ENCODE peak calls at places on chromosomes 1 and 21, in eight cellular contexts. Y is HCT116, P is GM23248, U is A549, F is fibroblast of lung, O is K562, E is IMR-90, H is OCI-LY7. A is an unnamed sample.

GRCh38 chr1:28885982-28886730 is 28.2 kb upstream of the EPB41 start:
- DNase-seq in F (no peak), H (peak), O (no peak), E (no peak), P (peak), Y (no peak), U (no peak), A (no peak)

GRCh38 chr1:165114022-165114888 is 242.3 kb downstream of the LMX1A start:
- DNase-seq in H (peak), U (peak), P (peak), E (peak), O (peak), F (peak), Y (peak), A (peak)

GRCh38 chr1:150151291-150152181 is 1.8 kb downstream of the PLEKHO1 start:
- DNase-seq in P (peak), U (no peak), H (peak), E (no peak), Y (no peak), F (no peak), O (peak), A (no peak)

GRCh38 chr21:45392206-45392971 is 12.6 kb upstream of the COL18A1 start:
- DNase-seq in U (no peak), O (no peak), E (no peak), Y (no peak), P (no peak), H (no peak), F (no peak), A (no peak)

GRCh38 chr1:4962836-4963235 is 308.4 kb downstream of the AJAP1 start:
- DNase-seq in U (no peak), F (no peak), E (no peak), P (no peak), Y (no peak), O (no peak), H (no peak), A (no peak)

GRCh38 chr21:27196651-27197050 is 229.8 kb upstream of the ADAMTS5 start:
- DNase-seq in E (peak), O (no peak), F (peak), Y (no peak), P (no peak), H (no peak), U (no peak), A (no peak)

GRCh38 chr1:42979037-42979432 is 20.4 kb upstream of the SLC2A1 start:
- DNase-seq in Y (no peak), F (no peak), U (no peak), P (no peak), E (no peak), H (no peak), O (no peak), A (peak)

GRCh38 chr1:86546787-86547221 is at the start of gene CLCA4:
- DNase-seq in O (no peak), F (no peak), U (no peak), P (no peak), E (no peak), Y (no peak), H (no peak), A (no peak)

GRCh38 chr21:44579833-44580144 is 615 bp downstream of the KRTAP10-5 start:
- DNase-seq in Y (no peak), U (no peak), O (no peak), E (no peak), F (no peak), H (no peak), P (no peak), A (no peak)

GRCh38 chr21:45768011-45768740 is 124.7 kb downstream of the PCBP3 start:
- DNase-seq in E (peak), Y (no peak), F (peak), U (no peak), O (no peak), P (peak), H (no peak), A (no peak)

GRCh38 chr1:230231739-230232075 is 164.7 kb downstream of the GALNT2 start:
- DNase-seq in F (peak), E (peak), Y (no peak), H (no peak), O (peak), U (no peak), P (no peak), A (no peak)

GRCh38 chr1:212477014-212477679 is 44.4 kb downstream of the NENF start:
- DNase-seq in Y (peak), F (peak), H (peak), O (peak), E (peak), U (peak), P (peak), A (peak)

GRCh38 chr1:40782371-40782956 is 1.1 kb upstream of the KCNQ4 start:
- DNase-seq in O (no peak), H (no peak), F (peak), E (no peak), P (no peak), Y (no peak), U (no peak), A (no peak)

GRCh38 chr1:83763281-83764095 is 235.4 kb downstream of the TTLL7 start:
- DNase-seq in P (no peak), E (no peak), O (no peak), H (peak), U (no peak), F (no peak), Y (no peak), A (peak)

GRCh38 chr1:78319603-78320002 is 171.2 kb upstream of the PTGFR start:
- DNase-seq in P (no peak), E (no peak), H (no peak), Y (no peak), U (no peak), F (no peak), O (no peak), A (no peak)

GRCh38 chr1:48216276-48216675 is 6.2 kb upstream of the SLC5A9 start:
- DNase-seq in U (no peak), P (no peak), H (no peak), E (no peak), F (no peak), O (no peak), Y (no peak), A (no peak)

GRCh38 chr1:206500046-206500445 is 7.3 kb upstream of the RASSF5 start:
- DNase-seq in E (no peak), H (no peak), P (no peak), F (no peak), U (no peak), O (no peak), Y (no peak), A (no peak)

GRCh38 chr21:16821588-16821987 is 691.3 kb upstream of the CXADR start:
- DNase-seq in U (no peak), Y (no peak), E (no peak), P (no peak), F (no peak), H (no peak), O (no peak), A (no peak)

GRCh38 chr1:214537219-214537618 is 14.2 kb downstream of the PTPN14 start:
- DNase-seq in Y (no peak), O (no peak), H (no peak), F (peak), E (peak), P (peak), U (no peak), A (no peak)

GRCh38 chr21:39434950-39435349 is 10.6 kb downstream of the LCA5L start:
- DNase-seq in F (peak), P (peak), E (peak), Y (no peak), H (no peak), U (no peak), O (no peak), A (no peak)

GRCh38 chr1:114386129-114387037 is 124.6 kb downstream of the TRIM33 start:
- DNase-seq in F (no peak), O (peak), P (no peak), U (no peak), Y (no peak), E (no peak), H (no peak), A (no peak)

GRCh38 chr1:54312874-54313316 is 93.3 kb downstream of the SSBP3 start:
- DNase-seq in Y (no peak), F (peak), E (peak), H (no peak), P (peak), U (no peak), O (no peak), A (no peak)

GRCh38 chr1:25819496-25820246 is at the start of gene MTFR1L:
- DNase-seq in O (peak), U (peak), F (peak), Y (peak), P (peak), H (peak), E (peak), A (peak)

GRCh38 chr1:40078512-40079333 is 18.3 kb downstream of the PPT1 start:
- DNase-seq in H (peak), U (peak), O (peak), P (peak), E (peak), Y (peak), F (peak), A (peak)

GRCh38 chr21:42135386-42136040 is 64.4 kb downstream of the UMODL1 start:
- DNase-seq in O (no peak), Y (no peak), U (no peak), E (no peak), P (no peak), H (no peak), F (no peak), A (no peak)

GRCh38 chr1:38786040-38786436 is 73.5 kb downstream of the RRAGC start:
- DNase-seq in O (peak), E (no peak), U (no peak), F (no peak), P (no peak), H (no peak), Y (peak), A (no peak)

GRCh38 chr1:226135709-226136108 is 50.8 kb downstream of the ACBD3 start:
- DNase-seq in P (no peak), U (no peak), F (no peak), H (no peak), E (no peak), Y (no peak), O (no peak), A (no peak)

GRCh38 chr1:176903474-176903873 is 261.0 kb downstream of the ASTN1 start:
- DNase-seq in O (no peak), P (peak), E (peak), F (no peak), Y (no peak), U (no peak), H (no peak), A (no peak)

GRCh38 chr21:45374826-45375455 is 30.0 kb upstream of the COL18A1 start:
- DNase-seq in E (no peak), O (no peak), P (no peak), U (no peak), H (no peak), Y (no peak), F (no peak), A (no peak)

GRCh38 chr1:10973552-10973951 is 38.9 kb upstream of the TARDBP start:
- DNase-seq in P (peak), F (peak), O (no peak), H (no peak), Y (no peak), E (no peak), U (no peak), A (no peak)

GRCh38 chr1:23246274-23246673 is 29.0 kb upstream of the HTR1D start:
- DNase-seq in U (no peak), H (no peak), Y (no peak), O (no peak), P (no peak), F (no peak), E (no peak), A (no peak)

GRCh38 chr1:191368891-191369654 is 789.2 kb upstream of the RGS18 start:
- DNase-seq in E (no peak), P (no peak), O (peak), U (no peak), H (no peak), Y (no peak), F (no peak), A (no peak)

GRCh38 chr1:207964195-207964966 is 53.5 kb upstream of the CD34 start:
- DNase-seq in H (no peak), Y (no peak), O (peak), F (no peak), E (no peak), U (no peak), P (peak), A (no peak)

GRCh38 chr1:171220551-171221175 is 27.6 kb upstream of the FMO1 start:
- DNase-seq in H (no peak), E (peak), O (no peak), P (peak), F (peak), U (no peak), Y (no peak), A (no peak)
- H3K4me2 ChIP-seq in H (no peak), E (peak), O (no peak), P (peak), F (peak), U (no peak), Y (no peak), A (no peak)

GRCh38 chr1:108121361-108122143 is 78.6 kb downstream of the SLC25A24 start:
- DNase-seq in Y (no peak), P (no peak), U (no peak), O (peak), F (no peak), H (no peak), E (peak), A (no peak)
- H3K27ac ChIP-seq in Y (no peak), P (no peak), U (no peak), O (no peak), F (no peak), H (no peak), E (no peak), A (no peak)

DNA sequence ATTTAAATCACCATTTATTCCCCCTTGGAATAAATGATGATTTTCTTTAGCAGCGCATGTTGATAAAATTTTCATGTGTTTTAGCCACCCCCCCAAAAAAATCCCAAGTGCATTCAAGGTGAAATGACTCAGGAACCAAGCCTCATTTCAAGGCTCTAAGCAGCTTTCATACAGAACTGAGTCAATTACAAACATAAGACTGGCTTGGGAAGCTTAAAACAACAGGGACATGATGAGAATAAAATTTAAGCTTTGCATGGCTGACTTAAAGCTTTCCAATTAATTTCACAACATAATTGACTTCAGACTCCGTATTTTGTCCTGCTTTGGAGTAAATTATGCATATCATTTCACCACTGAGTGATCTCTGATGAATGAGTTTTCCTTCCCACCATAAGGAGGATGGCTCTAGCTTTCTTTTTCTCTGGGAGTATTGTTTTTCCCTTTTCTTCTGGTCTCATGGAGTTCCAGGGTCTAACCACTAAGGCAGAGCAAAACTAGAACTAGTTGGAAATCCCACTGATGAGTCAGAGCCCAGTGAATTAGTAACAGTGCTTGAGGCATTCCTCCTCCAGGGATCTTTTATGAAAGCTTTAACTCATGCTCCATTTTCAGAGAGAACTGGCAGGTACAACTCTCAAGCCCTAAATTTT is 72.8 kb downstream of the XCL2 start:
- DNase-seq in Y (peak), H (no peak), P (peak), U (peak), F (peak), O (peak), E (peak), A (no peak)
- H3K4me3 ChIP-seq in Y (no peak), H (no peak), P (peak), U (no peak), F (no peak), O (no peak), E (no peak), A (no peak)

DNA sequence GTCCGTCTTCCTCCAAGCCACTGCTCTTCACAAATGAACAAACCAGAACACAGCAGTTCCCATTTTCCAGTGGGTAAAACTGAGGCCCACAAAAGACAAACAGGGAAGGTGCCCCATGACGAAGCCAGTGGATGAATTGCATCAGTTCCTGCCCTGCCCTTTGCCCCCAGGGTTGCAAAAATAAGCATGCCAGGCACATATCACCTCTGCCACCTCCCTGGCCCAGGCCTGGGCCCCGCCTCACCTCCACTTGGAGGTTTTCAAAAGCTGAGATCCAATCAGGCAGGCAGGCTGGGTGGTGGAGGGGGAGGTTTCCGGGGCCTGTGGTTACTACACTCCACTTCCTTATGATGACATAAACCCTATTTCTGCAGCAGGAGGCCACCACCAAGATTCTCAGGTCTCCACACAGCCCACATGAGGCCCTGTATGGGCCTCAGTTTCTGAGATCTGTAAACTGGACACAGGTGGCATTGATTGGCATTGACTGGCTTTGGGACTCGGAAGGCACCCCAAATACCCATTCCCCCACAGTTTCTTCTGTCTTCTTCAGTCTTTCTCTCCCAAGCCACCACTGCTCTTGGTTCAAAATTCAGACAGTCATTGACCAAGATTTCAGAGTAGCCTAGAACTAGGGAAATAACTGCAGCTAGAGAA is 4.1 kb downstream of the KIF21B start:
- DNase-seq in O (peak), H (peak), E (no peak), P (peak), U (peak), F (peak), Y (peak), A (peak)
- H3K4me2 ChIP-seq in O (peak), H (peak), E (no peak), P (no peak), U (peak), F (no peak), Y (peak), A (no peak)

GRCh38 chr1:41802532-41803501 is 115.9 kb downstream of the HIVEP3 start:
- DNase-seq in H (peak), O (no peak), P (peak), U (no peak), F (no peak), Y (no peak), E (no peak), A (no peak)
- H3K27ac ChIP-seq in H (peak), O (no peak), P (no peak), U (no peak), F (no peak), Y (no peak), E (no peak), A (no peak)

A was measured in Karpas-422.